ENCODE peak calls at places on chromosomes 12 and 14, in seven cellular contexts. One of them, this sample, is unnamed.

GRCh38 chr14:63543826-63544320 is 696 bp upstream of the PPP2R5E start:
- DNase-seq in fibroblast of the aortic adventitia: no peak
- DNase-seq in left lung: no peak
- DNase-seq in ovary: no peak
- DNase-seq in HL-60: no peak
- DNase-seq in epithelial cell of proximal tubule: no peak
- DNase-seq in A549: no peak
- DNase-seq in this sample: no peak

GRCh38 chr12:67344979-67345710 is 76.0 kb downstream of the CAND1 start:
- DNase-seq in epithelial cell of proximal tubule: no peak
- DNase-seq in left lung: no peak
- DNase-seq in A549: no peak
- DNase-seq in ovary: no peak
- DNase-seq in fibroblast of the aortic adventitia: no peak
- DNase-seq in HL-60: no peak
- DNase-seq in this sample: no peak

GRCh38 chr12:120678572-120678971 is 8.4 kb upstream of the MLEC start:
- DNase-seq in HL-60: no peak
- DNase-seq in epithelial cell of proximal tubule: no peak
- DNase-seq in A549: no peak
- DNase-seq in fibroblast of the aortic adventitia: no peak
- DNase-seq in left lung: no peak
- DNase-seq in ovary: no peak
- DNase-seq in this sample: no peak

GRCh38 chr12:131438874-131439273 is 272.0 kb upstream of the SFSWAP start:
- DNase-seq in ovary: no peak
- DNase-seq in A549: no peak
- DNase-seq in fibroblast of the aortic adventitia: no peak
- DNase-seq in left lung: peak
- DNase-seq in epithelial cell of proximal tubule: no peak
- DNase-seq in HL-60: no peak
- DNase-seq in this sample: no peak

GRCh38 chr12:112381421-112381897 is 772 bp downstream of the HECTD4 start:
- DNase-seq in A549: no peak
- DNase-seq in HL-60: peak
- DNase-seq in left lung: no peak
- DNase-seq in fibroblast of the aortic adventitia: no peak
- DNase-seq in epithelial cell of proximal tubule: no peak
- DNase-seq in ovary: no peak
- DNase-seq in this sample: no peak

GRCh38 chr14:90666571-90666970 is 149.7 kb downstream of the TTC7B start:
- DNase-seq in left lung: no peak
- DNase-seq in epithelial cell of proximal tubule: no peak
- DNase-seq in ovary: no peak
- DNase-seq in HL-60: no peak
- DNase-seq in fibroblast of the aortic adventitia: no peak
- DNase-seq in A549: no peak
- DNase-seq in this sample: no peak

GRCh38 chr12:4685317-4685716 is 34.9 kb upstream of the GALNT8 start:
- DNase-seq in ovary: no peak
- DNase-seq in HL-60: no peak
- DNase-seq in fibroblast of the aortic adventitia: no peak
- DNase-seq in A549: no peak
- DNase-seq in left lung: no peak
- DNase-seq in epithelial cell of proximal tubule: no peak
- DNase-seq in this sample: no peak

GRCh38 chr12:10247659-10248058 is 35.0 kb downstream of the GABARAPL1 start:
- DNase-seq in epithelial cell of proximal tubule: no peak
- DNase-seq in fibroblast of the aortic adventitia: no peak
- DNase-seq in ovary: no peak
- DNase-seq in A549: no peak
- DNase-seq in HL-60: peak
- DNase-seq in left lung: no peak
- DNase-seq in this sample: no peak

GRCh38 chr12:45235087-45236025 is 19.5 kb downstream of the ANO6 start:
- DNase-seq in epithelial cell of proximal tubule: peak
- DNase-seq in HL-60: peak
- DNase-seq in fibroblast of the aortic adventitia: peak
- DNase-seq in A549: peak
- DNase-seq in ovary: no peak
- DNase-seq in left lung: no peak
- DNase-seq in this sample: peak

GRCh38 chr12:105960319-105961076 is 178.3 kb downstream of the NUAK1 start:
- DNase-seq in A549: peak
- DNase-seq in fibroblast of the aortic adventitia: no peak
- DNase-seq in left lung: no peak
- DNase-seq in HL-60: no peak
- DNase-seq in epithelial cell of proximal tubule: peak
- DNase-seq in ovary: no peak
- DNase-seq in this sample: no peak

GRCh38 chr12:92289611-92290010 is 144.0 kb upstream of the BTG1 start:
- DNase-seq in ovary: no peak
- DNase-seq in A549: no peak
- DNase-seq in HL-60: no peak
- DNase-seq in left lung: no peak
- DNase-seq in epithelial cell of proximal tubule: no peak
- DNase-seq in fibroblast of the aortic adventitia: no peak
- DNase-seq in this sample: no peak

GRCh38 chr12:64560395-64561301 is 49.6 kb upstream of the RASSF3 start:
- DNase-seq in left lung: no peak
- DNase-seq in fibroblast of the aortic adventitia: peak
- DNase-seq in HL-60: peak
- DNase-seq in ovary: peak
- DNase-seq in A549: peak
- DNase-seq in epithelial cell of proximal tubule: no peak
- DNase-seq in this sample: peak

GRCh38 chr12:84994436-84994835 is 41.6 kb downstream of the TSPAN19 start:
- DNase-seq in ovary: no peak
- DNase-seq in HL-60: no peak
- DNase-seq in epithelial cell of proximal tubule: no peak
- DNase-seq in left lung: no peak
- DNase-seq in fibroblast of the aortic adventitia: no peak
- DNase-seq in A549: no peak
- DNase-seq in this sample: no peak

GRCh38 chr12:47032644-47033043 is 46.8 kb upstream of the PCED1B start:
- DNase-seq in ovary: no peak
- DNase-seq in left lung: no peak
- DNase-seq in HL-60: peak
- DNase-seq in epithelial cell of proximal tubule: no peak
- DNase-seq in fibroblast of the aortic adventitia: peak
- DNase-seq in A549: peak
- DNase-seq in this sample: peak

GRCh38 chr12:131135786-131136538 is 182.3 kb downstream of the ADGRD1 start:
- DNase-seq in HL-60: no peak
- DNase-seq in left lung: no peak
- DNase-seq in ovary: no peak
- DNase-seq in epithelial cell of proximal tubule: no peak
- DNase-seq in fibroblast of the aortic adventitia: no peak
- DNase-seq in A549: no peak
- DNase-seq in this sample: no peak

GRCh38 chr12:25123126-25123525 is 71.8 kb downstream of the DNAI7 start:
- DNase-seq in fibroblast of the aortic adventitia: no peak
- DNase-seq in left lung: no peak
- DNase-seq in epithelial cell of proximal tubule: no peak
- DNase-seq in ovary: no peak
- DNase-seq in HL-60: no peak
- DNase-seq in A549: no peak
- DNase-seq in this sample: no peak

GRCh38 chr12:47346251-47347019 is 266.7 kb upstream of the AMIGO2 start:
- DNase-seq in A549: peak
- DNase-seq in fibroblast of the aortic adventitia: no peak
- DNase-seq in ovary: no peak
- DNase-seq in epithelial cell of proximal tubule: no peak
- DNase-seq in HL-60: no peak
- DNase-seq in left lung: no peak
- DNase-seq in this sample: no peak

DNA sequence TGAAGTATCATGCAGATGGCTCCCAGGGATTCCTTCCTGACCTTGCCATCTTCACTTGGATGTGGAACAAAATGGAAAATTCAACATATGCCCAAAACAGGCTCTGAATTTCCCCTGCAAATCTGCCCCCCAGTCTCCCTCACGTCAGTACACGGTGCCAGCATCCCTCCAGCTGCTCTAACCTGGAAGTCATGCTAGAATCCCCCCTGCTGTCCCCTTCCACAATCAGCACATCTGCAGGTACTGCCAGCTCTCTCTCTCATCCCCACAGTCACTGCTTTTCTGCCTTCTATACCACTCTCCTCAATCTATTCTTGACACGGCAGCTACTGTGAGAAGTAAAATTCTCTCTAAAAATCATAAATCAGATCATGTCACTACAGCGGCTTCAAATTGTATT is 21.6 kb downstream of the GALNT6 start:
- DNase-seq in epithelial cell of proximal tubule: no peak
- DNase-seq in HL-60: no peak
- DNase-seq in A549: no peak
- DNase-seq in left lung: no peak
- DNase-seq in fibroblast of the aortic adventitia: no peak
- DNase-seq in ovary: no peak
- DNase-seq in this sample: no peak
- TF ChIP-seq CTCF in epithelial cell of proximal tubule: no peak
- TF ChIP-seq CTCF in HL-60: no peak
- TF ChIP-seq CTCF in A549: no peak
- TF ChIP-seq CTCF in left lung: no peak
- TF ChIP-seq CTCF in fibroblast of the aortic adventitia: no peak
- TF ChIP-seq CTCF in ovary: no peak
- TF ChIP-seq CTCF in this sample: no peak

GRCh38 chr12:109878247-109878625 is 2.1 kb downstream of the GLTP start:
- DNase-seq in ovary: no peak
- DNase-seq in A549: no peak
- DNase-seq in fibroblast of the aortic adventitia: no peak
- DNase-seq in left lung: no peak
- DNase-seq in epithelial cell of proximal tubule: no peak
- DNase-seq in HL-60: no peak
- DNase-seq in this sample: no peak
- H3K4me3 ChIP-seq in ovary: no peak
- H3K4me3 ChIP-seq in A549: no peak
- H3K4me3 ChIP-seq in fibroblast of the aortic adventitia: no peak
- H3K4me3 ChIP-seq in left lung: no peak
- H3K4me3 ChIP-seq in epithelial cell of proximal tubule: no peak
- H3K4me3 ChIP-seq in HL-60: no peak
- H3K4me3 ChIP-seq in this sample: no peak

DNA sequence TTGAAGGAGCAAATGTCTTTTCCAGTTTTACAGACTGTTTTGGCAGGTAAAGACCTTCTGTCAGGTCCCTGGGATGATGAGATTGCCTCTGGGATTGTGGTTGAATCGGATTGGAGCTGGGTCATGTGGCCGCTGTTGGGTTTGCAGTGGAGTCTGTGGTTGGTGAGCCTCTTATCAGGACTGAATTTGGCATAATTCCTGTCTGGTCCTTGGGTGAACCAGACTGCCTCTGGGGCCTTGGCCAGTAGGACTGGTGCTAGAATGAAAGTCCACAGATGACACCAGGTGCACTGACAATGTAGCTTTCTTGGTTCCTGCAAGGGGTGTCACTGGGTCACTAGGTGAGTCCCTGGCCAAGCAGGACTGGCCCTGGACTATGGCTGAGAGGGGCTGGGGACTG is 155.3 kb downstream of the TPH2 start:
- DNase-seq in A549: no peak
- DNase-seq in epithelial cell of proximal tubule: no peak
- DNase-seq in ovary: no peak
- DNase-seq in HL-60: no peak
- DNase-seq in fibroblast of the aortic adventitia: no peak
- DNase-seq in left lung: no peak
- DNase-seq in this sample: no peak
- TF ChIP-seq CTCF in A549: no peak
- TF ChIP-seq CTCF in epithelial cell of proximal tubule: no peak
- TF ChIP-seq CTCF in ovary: no peak
- TF ChIP-seq CTCF in HL-60: no peak
- TF ChIP-seq CTCF in fibroblast of the aortic adventitia: no peak
- TF ChIP-seq CTCF in left lung: no peak
- TF ChIP-seq CTCF in this sample: no peak

GRCh38 chr12:91104812-91105466 is 6.4 kb downstream of the LUM start:
- DNase-seq in ovary: no peak
- DNase-seq in A549: no peak
- DNase-seq in fibroblast of the aortic adventitia: no peak
- DNase-seq in HL-60: no peak
- DNase-seq in epithelial cell of proximal tubule: no peak
- DNase-seq in left lung: no peak
- DNase-seq in this sample: no peak
- H3K4me3 ChIP-seq in ovary: no peak
- H3K4me3 ChIP-seq in A549: no peak
- H3K4me3 ChIP-seq in fibroblast of the aortic adventitia: no peak
- H3K4me3 ChIP-seq in HL-60: no peak
- H3K4me3 ChIP-seq in epithelial cell of proximal tubule: no peak
- H3K4me3 ChIP-seq in left lung: peak
- H3K4me3 ChIP-seq in this sample: no peak